ENCODE peak calls at places on chromosome 6, in nine cellular contexts. G is uterus, J is BE2C, R is fibroblast of mammary gland, E is kidney epithelial cell, M is A549, B is iPS DF 6.9, S is ovary, I is epithelial cell of esophagus. D is an unnamed sample.

GRCh38 chr6:14856177-14856576 is 389.7 kb upstream of the JARID2 start:
- DNase-seq in G (no peak), J (no peak), R (no peak), E (no peak), M (no peak), B (no peak), S (no peak), I (no peak), D (peak; percentile 59)

GRCh38 chr6:39777661-39778060 is 14.5 kb upstream of the DAAM2 start:
- DNase-seq in G (no peak), J (no peak), R (no peak), E (no peak), M (no peak), B (no peak), S (no peak), I (no peak), D (peak; percentile 39)

GRCh38 chr6:35363293-35363750 is 21.0 kb downstream of the PPARD start:
- DNase-seq in G (no peak), J (peak; percentile 89), R (peak; percentile 82), E (peak; percentile 53), M (no peak), B (no peak), S (no peak), I (no peak), D (no peak)

GRCh38 chr6:99349620-99350141 is at the start of gene FAXC:
- DNase-seq in G (peak; percentile 25), J (peak; percentile 72), R (no peak), E (no peak), M (peak; percentile 44), B (no peak), S (peak; percentile 43), I (peak; percentile 78), D (no peak)

GRCh38 chr6:14876778-14877613 is 368.9 kb upstream of the JARID2 start:
- DNase-seq in G (no peak), J (no peak), R (peak; percentile 80), E (peak; percentile 80), M (peak; percentile 11), B (no peak), S (no peak), I (peak; percentile 87), D (peak; percentile 29)

GRCh38 chr6:55636406-55637102 is 57.6 kb upstream of the HMGCLL1 start:
- DNase-seq in G (no peak), J (no peak), R (peak; percentile 71), E (peak; percentile 14), M (peak; percentile 63), B (no peak), S (no peak), I (peak; percentile 89), D (no peak)

GRCh38 chr6:1436334-1437306 is 47.2 kb downstream of the FOXF2 start:
- DNase-seq in G (no peak), J (peak; percentile 41), R (peak; percentile 74), E (no peak), M (peak; percentile 61), B (peak; percentile 84), S (no peak), I (peak; percentile 69), D (peak; percentile 42)

GRCh38 chr6:168607272-168608112 is 166.5 kb downstream of the SMOC2 start:
- DNase-seq in G (peak; percentile 68), J (peak; percentile 35), R (no peak), E (no peak), M (no peak), B (no peak), S (peak; percentile 55), I (peak; percentile 16), D (no peak)

GRCh38 chr6:111759836-111760785 is 113.1 kb downstream of the FYN start:
- DNase-seq in G (no peak), J (peak; percentile 28), R (peak; percentile 94), E (no peak), M (no peak), B (no peak), S (no peak), I (no peak), D (no peak)

GRCh38 chr6:110221738-110222137 is 41.5 kb downstream of the CDC40 start:
- DNase-seq in G (no peak), J (no peak), R (no peak), E (no peak), M (no peak), B (no peak), S (no peak), I (no peak), D (no peak)

GRCh38 chr6:18192026-18192425 is 36.8 kb downstream of the KDM1B start:
- DNase-seq in G (no peak), J (no peak), R (no peak), E (no peak), M (no peak), B (no peak), S (no peak), I (no peak), D (no peak)

GRCh38 chr6:15340775-15341174 is 94.9 kb downstream of the JARID2 start:
- DNase-seq in G (no peak), J (no peak), R (no peak), E (no peak), M (no peak), B (no peak), S (no peak), I (no peak), D (no peak)

GRCh38 chr6:29887330-29887818 is 55.0 kb upstream of the HLA-A start:
- DNase-seq in G (peak; percentile 54), J (no peak), R (peak; percentile 21), E (no peak), M (no peak), B (no peak), S (peak; percentile 73), I (peak; percentile 33), D (peak; percentile 42)

DNA sequence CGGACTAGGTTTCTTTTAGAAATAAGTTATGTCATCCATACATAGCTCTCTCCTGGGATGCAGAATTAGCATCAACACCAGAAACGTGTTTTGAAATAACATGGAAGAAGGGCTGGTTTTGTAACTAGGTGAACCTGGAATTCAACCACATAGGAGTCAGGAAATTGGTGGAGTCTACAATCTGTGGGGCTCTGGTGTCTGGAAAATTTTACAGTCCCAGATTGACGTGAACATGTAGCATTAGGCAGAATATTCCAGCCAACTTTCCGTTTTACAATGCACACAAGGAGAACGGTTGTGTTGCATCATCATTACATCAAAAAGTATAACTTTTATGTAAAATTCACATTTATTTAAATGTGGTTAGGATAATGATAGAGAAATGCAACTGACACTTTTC is 1.9 kb downstream of the KCNQ5 start:
- DNase-seq in G (no peak), J (no peak), R (no peak), E (no peak), M (no peak), B (no peak), S (no peak), I (no peak), D (no peak)
- H3K4me3 ChIP-seq in G (no peak overlapping the region), J (peak overlapping the region; percentile 60), R (no peak overlapping the region), E (no peak overlapping the region), M (no peak overlapping the region), B (no peak overlapping the region), S (no peak overlapping the region), I (no peak overlapping the region), D (no peak overlapping the region)

GRCh38 chr6:28695671-28696537 is 170.2 kb downstream of the GPX5 start:
- DNase-seq in G (no peak), J (peak; percentile 29), R (peak; percentile 69), E (no peak), M (peak; percentile 45), B (no peak), S (no peak), I (peak; percentile 41), D (no peak)

GRCh38 chr6:28693033-28693750 is 167.5 kb downstream of the GPX5 start:
- DNase-seq in G (no peak), J (no peak), R (peak; percentile 53), E (no peak), M (peak; percentile 12), B (no peak), S (peak; percentile 20), I (peak; percentile 22), D (no peak)

DNA sequence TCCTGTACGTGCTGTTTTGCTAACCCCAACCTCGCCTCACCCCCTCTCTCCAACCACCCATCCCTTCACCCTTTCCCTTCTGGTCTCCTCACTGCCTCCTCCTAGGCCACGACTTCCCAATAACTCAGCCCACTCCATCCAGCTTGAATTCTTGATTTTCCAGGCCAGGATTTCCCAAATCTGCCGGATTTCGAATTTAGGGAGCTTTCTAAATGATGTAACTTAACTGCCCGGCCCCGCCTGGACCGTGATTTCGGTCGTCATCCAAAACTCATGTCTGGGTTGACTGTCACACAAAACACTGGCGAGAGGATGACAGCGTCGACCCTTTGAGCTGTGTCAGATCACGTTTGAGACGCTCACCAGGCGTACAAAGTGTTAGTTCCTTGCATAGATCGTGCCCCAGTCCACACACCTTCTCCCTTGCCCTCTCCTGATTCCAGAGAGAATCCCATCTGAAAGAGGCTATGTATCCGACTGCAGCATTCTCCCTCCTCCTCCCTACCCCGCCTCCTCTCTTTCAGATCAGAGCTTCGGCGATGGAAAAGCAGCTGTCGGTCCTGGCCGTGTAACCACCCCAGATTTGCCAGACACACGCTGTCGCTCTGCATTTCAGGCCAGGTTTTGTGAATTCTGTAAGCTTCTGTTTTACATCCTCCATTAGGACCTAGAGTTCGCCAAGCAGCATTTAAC is 168.2 kb downstream of the GPX5 start:
- DNase-seq in G (no peak), J (no peak), R (no peak), E (no peak), M (no peak), B (no peak), S (no peak), I (no peak), D (no peak)
- H3K4me3 ChIP-seq in G (no peak overlapping the region), J (no peak overlapping the region), R (peak overlapping the region; percentile 23), E (no peak overlapping the region), M (no peak overlapping the region), B (peak overlapping the region; percentile 24), S (no peak overlapping the region), I (no peak overlapping the region), D (no peak overlapping the region)

GRCh38 chr6:49713346-49713745 is at the start of gene CRISP2:
- DNase-seq in G (no peak), J (peak; percentile 51), R (no peak), E (no peak), M (no peak), B (no peak), S (peak; percentile 21), I (no peak), D (no peak)
- H3K4me3 ChIP-seq in G (no peak within 1 kb of the TSS), J (peak within 1 kb of the TSS; percentile 34), R (no peak within 1 kb of the TSS), E (peak within 1 kb of the TSS; percentile 2), M (no peak within 1 kb of the TSS), B (no peak within 1 kb of the TSS), S (no peak within 1 kb of the TSS), I (peak within 1 kb of the TSS; percentile 14), D (no peak within 1 kb of the TSS)

DNA sequence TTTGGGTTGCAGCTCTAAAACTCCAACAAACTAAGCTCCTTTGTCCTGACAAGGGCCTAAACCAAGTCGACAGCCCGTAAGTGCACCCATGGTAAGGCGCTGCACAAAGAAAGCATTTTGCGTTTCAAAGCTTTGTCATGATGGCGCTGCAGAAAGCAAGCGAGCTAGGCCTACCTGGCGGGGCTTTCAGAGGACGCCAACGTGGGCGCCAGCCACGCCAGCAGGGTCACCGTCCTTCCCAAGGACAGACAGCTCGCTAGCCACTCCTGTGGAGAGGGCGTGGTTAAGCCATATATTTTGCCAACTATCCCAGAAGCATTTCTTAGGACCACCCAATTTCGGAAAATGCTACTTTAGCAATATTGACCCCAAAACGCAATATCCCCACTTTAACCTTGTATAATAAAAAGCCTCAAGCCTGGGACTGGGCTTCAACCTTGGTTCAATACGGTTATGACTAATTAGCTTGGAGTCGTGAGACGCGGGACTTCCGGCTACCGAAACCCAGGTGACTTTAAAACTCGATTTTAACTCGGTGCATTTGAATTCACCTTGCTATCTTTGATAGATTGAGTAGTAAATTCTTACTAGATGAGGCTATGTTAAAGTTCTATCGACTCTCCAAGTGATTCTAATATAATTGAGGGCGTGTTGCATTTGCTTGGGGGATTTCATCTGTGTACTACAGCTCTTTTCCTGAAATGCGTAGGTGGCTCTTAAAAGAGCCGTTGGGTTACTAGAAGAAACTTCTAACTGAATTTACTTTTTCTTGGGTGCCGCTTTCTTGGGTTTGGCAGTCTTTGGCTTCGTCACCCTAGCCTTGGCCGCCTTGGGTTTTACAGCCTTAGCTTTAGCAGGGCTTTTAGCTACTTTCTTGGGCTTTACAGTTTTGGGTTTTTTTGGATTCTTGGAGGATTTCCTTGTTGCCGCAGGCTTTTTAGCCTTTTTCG is 54.0 kb downstream of the TRIM38 start:
- DNase-seq in G (peak; percentile 41), J (no peak), R (peak; percentile 51), E (no peak), M (no peak), B (no peak), S (peak; percentile 73), I (peak; percentile 42), D (peak; percentile 66)
- H3K4me3 ChIP-seq in G (peak overlapping the region; percentile 46), J (no peak overlapping the region), R (peak overlapping the region; percentile 51), E (peak overlapping the region; percentile 30), M (no peak overlapping the region), B (no peak overlapping the region), S (peak overlapping the region; percentile 34), I (peak overlapping the region; percentile 51), D (peak overlapping the region; percentile 54)

D was measured in heart right ventricle.